ENCODE peak calls at places on chromosomes 16 and 17, in six cellular contexts. M is small intestine, K is heart left ventricle, T is tibial nerve, X is tibial artery, C is H9. W is an unnamed sample.

GRCh38 chr16:87086156-87086555 is 231.0 kb downstream of the C16orf95 start:
- DNase-seq in M (no peak), K (no peak), T (no peak), X (no peak), C (no peak), W (no peak)

GRCh38 chr17:64216385-64217248 is 46.4 kb downstream of the TEX2 start:
- DNase-seq in M (peak; percentile 90), K (peak; percentile 49), T (peak; percentile 16), X (no peak), C (peak; percentile 78), W (peak; percentile 48)

GRCh38 chr17:17156107-17156506 is 50.0 kb downstream of the PLD6 start:
- DNase-seq in M (no peak), K (no peak), T (no peak), X (no peak), C (no peak), W (no peak)

GRCh38 chr16:65845466-65846209 is 520.9 kb upstream of the CDH5 start:
- DNase-seq in M (no peak), K (no peak), T (no peak), X (no peak), C (no peak), W (no peak)

GRCh38 chr17:32157225-32157624 is 14.9 kb downstream of the RHOT1 start:
- DNase-seq in M (no peak), K (no peak), T (no peak), X (no peak), C (no peak), W (no peak)

GRCh38 chr17:51371732-51372151 is 111.4 kb downstream of the UTP18 start:
- DNase-seq in M (peak; percentile 33), K (no peak), T (peak; percentile 24), X (no peak), C (peak; percentile 91), W (peak; percentile 15)

GRCh38 chr16:19935696-19936095 is 51.0 kb upstream of the GPRC5B start:
- DNase-seq in M (no peak), K (no peak), T (no peak), X (no peak), C (no peak), W (peak; percentile 4)

GRCh38 chr16:31427441-31428276 is 501 bp downstream of the COX6A2 start:
- DNase-seq in M (peak; percentile 79), K (peak; percentile 54), T (peak; percentile 15), X (peak; percentile 62), C (peak; percentile 45), W (peak; percentile 79)

GRCh38 chr16:57681950-57682728 is 12.5 kb upstream of the DRC7 start:
- DNase-seq in M (no peak), K (no peak), T (no peak), X (no peak), C (no peak), W (no peak)

GRCh38 chr16:57682809-57683318 is 11.7 kb upstream of the DRC7 start:
- DNase-seq in M (no peak), K (no peak), T (no peak), X (no peak), C (no peak), W (no peak)

GRCh38 chr16:57684626-57685358 is 9.8 kb upstream of the DRC7 start:
- DNase-seq in M (no peak), K (no peak), T (no peak), X (no peak), C (no peak), W (no peak)

GRCh38 chr16:57685633-57686032 is 9.0 kb upstream of the DRC7 start:
- DNase-seq in M (no peak), K (no peak), T (no peak), X (no peak), C (no peak), W (no peak)

DNA sequence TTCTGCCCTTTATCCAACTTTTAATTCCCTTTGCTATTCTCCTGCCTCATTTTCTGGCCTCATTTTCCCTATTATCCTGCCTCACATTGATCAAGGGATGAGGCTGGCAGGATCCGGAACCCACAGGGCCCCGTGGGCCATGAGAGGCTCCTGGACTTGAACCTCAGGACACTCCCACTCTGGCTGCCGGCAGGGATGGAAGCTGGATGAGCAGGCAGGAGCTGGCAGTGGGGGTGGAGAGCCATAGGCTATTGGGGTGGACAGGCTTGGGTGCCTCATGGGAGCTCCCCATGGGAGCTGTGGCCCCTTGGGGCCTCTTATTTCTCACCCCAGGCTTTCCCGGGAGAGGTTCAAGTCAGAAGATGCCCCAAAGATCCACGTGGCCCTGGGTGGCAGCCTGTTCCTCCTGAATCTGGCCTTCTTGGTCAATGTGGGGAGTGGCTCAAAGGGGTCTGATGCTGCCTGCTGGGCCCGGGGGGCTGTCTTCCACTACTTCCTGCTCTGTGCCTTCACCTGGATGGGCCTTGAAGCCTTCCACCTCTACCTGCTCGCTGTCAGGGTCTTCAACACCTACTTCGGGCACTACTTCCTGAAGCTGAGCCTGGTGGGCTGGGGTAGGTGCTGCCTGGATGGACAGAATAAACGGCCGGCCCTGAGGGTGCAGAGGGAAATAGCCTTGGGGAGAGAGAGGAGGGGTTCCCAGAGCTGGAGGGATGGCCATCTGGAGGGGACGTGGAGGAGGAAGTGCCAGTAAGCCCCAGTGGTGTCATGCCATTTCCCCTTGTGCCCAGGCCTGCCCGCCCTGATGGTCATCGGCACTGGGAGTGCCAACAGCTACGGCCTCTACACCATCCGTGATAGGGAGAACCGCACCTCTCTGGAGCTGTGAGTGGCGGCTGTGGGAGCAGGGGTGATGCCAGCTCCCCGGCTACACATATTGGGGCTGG is 10.7 kb upstream of the DRC7 start:
- DNase-seq in M (no peak), K (no peak), T (no peak), X (no peak), C (no peak), W (no peak)
- H3K27me3 ChIP-seq in M (no peaks in the 10 kb centered on the region), K (no peaks in the 10 kb centered on the region), T (no peaks in the 10 kb centered on the region), X (no peaks in the 10 kb centered on the region), C (no peaks in the 10 kb centered on the region), W (no peaks in the 10 kb centered on the region)

DNA sequence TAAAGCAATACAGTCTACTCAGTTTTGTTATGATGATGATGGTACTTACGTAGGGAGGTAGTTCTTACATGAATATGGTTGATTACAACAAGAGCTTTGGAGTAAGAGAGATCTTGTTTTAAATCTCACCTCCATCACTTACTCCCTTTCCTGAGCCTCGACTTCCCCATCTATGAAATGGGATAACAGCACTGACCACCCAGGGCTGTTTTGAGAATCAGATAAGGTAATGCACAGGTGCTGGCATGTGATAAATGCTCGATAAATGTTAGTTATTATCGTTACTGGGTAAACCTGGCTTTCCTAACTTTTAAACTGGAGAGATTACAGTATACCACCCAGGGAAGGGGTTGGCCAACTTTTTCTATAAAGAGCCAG is 73.6 kb downstream of the BMERB1 start:
- DNase-seq in M (no peak), K (no peak), T (no peak), X (no peak), C (no peak), W (no peak)
- H3K9me3 ChIP-seq in M (no peaks in the 10 kb centered on the region), K (no peaks in the 10 kb centered on the region), T (no peaks in the 10 kb centered on the region), X (no peaks in the 10 kb centered on the region), C (no peaks in the 10 kb centered on the region), W (no peaks in the 10 kb centered on the region)

GRCh38 chr16:57282510-57283213 is 1.8 kb downstream of the PLLP start:
- DNase-seq in M (no peak), K (no peak), T (no peak), X (no peak), C (no peak), W (no peak)

GRCh38 chr16:57284206-57284951 is at the start of gene PLLP:
- DNase-seq in M (peak; percentile 77), K (no peak), T (no peak), X (no peak), C (peak; percentile 58), W (peak; percentile 40)

GRCh38 chr16:57284952-57285263 is 436 bp upstream of the PLLP start:
- DNase-seq in M (no peak), K (no peak), T (no peak), X (no peak), C (peak; percentile 55), W (no peak)

GRCh38 chr16:57283214-57283955 is 1.1 kb downstream of the PLLP start:
- DNase-seq in M (peak; percentile 93), K (no peak), T (no peak), X (no peak), C (no peak), W (no peak)

GRCh38 chr16:57283956-57284205 is 591 bp downstream of the PLLP start:
- DNase-seq in M (no peak), K (no peak), T (no peak), X (no peak), C (no peak), W (no peak)
- H3K27ac ChIP-seq in M (peak overlapping the region; percentile 79), K (no peak overlapping the region), T (peak overlapping the region; percentile 74), X (no peak overlapping the region), C (no peak overlapping the region), W (peak overlapping the region; percentile 9)

GRCh38 chr16:1006781-1007180 is 25.2 kb downstream of the SOX8 start:
- DNase-seq in M (no peak), K (no peak), T (no peak), X (no peak), C (no peak), W (no peak)
- H3K27me3 ChIP-seq in M (peaks cover 4% of the 10 kb centered on the region), K (no peaks in the 10 kb centered on the region), T (peaks cover 40% of the 10 kb centered on the region), X (no peaks in the 10 kb centered on the region), C (no peaks in the 10 kb centered on the region), W (no peaks in the 10 kb centered on the region)

GRCh38 chr17:77167472-77168306 is 26.9 kb downstream of the SEC14L1 start:
- DNase-seq in M (no peak), K (no peak), T (no peak), X (no peak), C (no peak), W (no peak)

GRCh38 chr17:77174928-77175720 is 34.4 kb downstream of the SEC14L1 start:
- DNase-seq in M (no peak), K (no peak), T (no peak), X (no peak), C (no peak), W (no peak)

GRCh38 chr17:77177002-77177401 is 36.2 kb downstream of the SEC14L1 start:
- DNase-seq in M (no peak), K (no peak), T (no peak), X (no peak), C (no peak), W (no peak)

GRCh38 chr17:77178050-77178449 is 37.3 kb downstream of the SEC14L1 start:
- DNase-seq in M (no peak), K (no peak), T (no peak), X (no peak), C (no peak), W (no peak)

GRCh38 chr17:77173104-77173503 is 32.3 kb downstream of the SEC14L1 start:
- DNase-seq in M (no peak), K (no peak), T (no peak), X (no peak), C (no peak), W (no peak)
- H3K9me3 ChIP-seq in M (peaks cover 1% of the 10 kb centered on the region), K (peaks cover 27% of the 10 kb centered on the region), T (no peaks in the 10 kb centered on the region), X (peaks cover 17% of the 10 kb centered on the region), C (peaks cover 10% of the 10 kb centered on the region), W (no peaks in the 10 kb centered on the region)